ENCODE peak calls at places on chromosomes 13 and 19, in six cellular contexts. S is heart right ventricle, M is PC-3, W is transverse colon, K is upper lobe of right lung, F is lower lobe of right lung. U is an unnamed sample.

GRCh38 chr13:61727714-61728275 is 312.1 kb upstream of the PCDH20 start:
- DNase-seq in S (no peak), M (peak), W (no peak), K (no peak), F (no peak), U (no peak)

GRCh38 chr13:65605386-65605785 is 1624.8 kb downstream of the PCDH9 start:
- DNase-seq in S (no peak), M (no peak), W (no peak), K (no peak), F (no peak), U (no peak)

GRCh38 chr13:114070098-114070799 is 62.2 kb downstream of the RASA3 start:
- DNase-seq in S (no peak), M (no peak), W (peak), K (peak), F (peak), U (no peak)

GRCh38 chr13:92175330-92175729 is 776.9 kb downstream of the GPC5 start:
- DNase-seq in S (no peak), M (peak), W (no peak), K (no peak), F (no peak), U (no peak)

GRCh38 chr19:383922-384800 is 24.8 kb downstream of the C2CD4C start:
- DNase-seq in S (peak), M (no peak), W (no peak), K (peak), F (peak), U (no peak)

GRCh38 chr13:113411216-113412023 is 41.9 kb downstream of the ADPRHL1 start:
- DNase-seq in S (peak), M (peak), W (peak), K (peak), F (peak), U (peak)

GRCh38 chr19:16976471-16976870 is 50.1 kb downstream of the CPAMD8 start:
- DNase-seq in S (no peak), M (no peak), W (no peak), K (no peak), F (no peak), U (no peak)

GRCh38 chr13:46211521-46212351 is at the start of gene LRRC63:
- DNase-seq in S (peak), M (peak), W (peak), K (peak), F (peak), U (peak)

GRCh38 chr19:17944301-17944700 is 11.5 kb downstream of the CCDC124 start:
- DNase-seq in S (no peak), M (peak), W (no peak), K (no peak), F (no peak), U (no peak)

GRCh38 chr13:24624801-24625231 is 55.4 kb upstream of the ATP12A start:
- DNase-seq in S (no peak), M (no peak), W (no peak), K (no peak), F (no peak), U (no peak)

GRCh38 chr13:31213681-31214289 is 14.0 kb downstream of the B3GLCT start:
- DNase-seq in S (no peak), M (no peak), W (no peak), K (no peak), F (no peak), U (no peak)

GRCh38 chr13:31208554-31209122 is 8.9 kb downstream of the B3GLCT start:
- DNase-seq in S (no peak), M (no peak), W (no peak), K (no peak), F (no peak), U (no peak)

GRCh38 chr13:31209172-31209818 is 9.5 kb downstream of the B3GLCT start:
- DNase-seq in S (peak), M (no peak), W (peak), K (no peak), F (no peak), U (no peak)

GRCh38 chr13:31207630-31208549 is 8.1 kb downstream of the B3GLCT start:
- DNase-seq in S (peak), M (no peak), W (no peak), K (no peak), F (no peak), U (no peak)

DNA sequence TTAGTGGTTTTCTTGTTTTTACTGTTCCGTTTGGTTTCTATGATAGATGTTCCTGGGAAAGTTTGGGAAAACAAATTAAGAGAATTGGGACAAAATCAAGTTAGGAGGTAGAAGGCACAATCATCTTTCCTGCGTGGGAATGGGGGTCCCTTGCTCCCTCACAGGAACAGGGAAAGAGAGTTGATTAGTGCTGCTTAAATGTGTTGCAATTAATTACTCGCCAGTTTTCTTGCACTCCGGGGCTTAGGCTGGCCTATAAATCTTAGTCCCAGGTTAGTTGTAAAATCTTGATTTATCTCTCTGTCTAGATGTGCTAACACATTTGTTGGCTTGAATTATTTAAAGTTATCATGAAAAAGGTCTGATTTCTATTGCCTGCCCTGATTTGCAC is 10.0 kb downstream of the B3GLCT start:
- DNase-seq in S (no peak), M (no peak), W (no peak), K (no peak), F (no peak), U (no peak)
- H3K4me3 ChIP-seq in S (no peak), M (no peak), W (no peak), K (no peak), F (no peak), U (no peak)

DNA sequence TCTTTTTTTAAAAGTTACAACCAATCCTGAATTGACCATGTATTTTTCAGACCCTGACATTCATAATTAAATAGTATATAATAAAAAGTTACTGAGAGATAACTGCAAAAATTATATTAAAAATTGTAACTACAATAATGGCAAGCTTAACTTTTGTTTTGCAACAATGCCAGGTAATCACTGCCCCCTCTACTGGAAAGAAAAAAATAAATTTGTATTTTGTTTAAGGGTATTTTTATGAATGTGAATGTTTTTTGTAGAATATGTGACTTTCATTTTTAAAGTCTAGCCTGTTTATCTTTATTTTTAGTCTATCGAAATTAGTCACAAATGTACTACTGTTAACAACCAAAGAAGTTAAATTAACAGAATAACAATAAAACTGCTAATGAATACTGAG is 21.7 kb downstream of the MRPS31 start:
- DNase-seq in S (no peak), M (peak), W (no peak), K (no peak), F (no peak), U (no peak)
- TF ChIP-seq CTCF in S (peak), M (no peak), W (no peak), K (no peak), F (no peak), U (peak)

DNA sequence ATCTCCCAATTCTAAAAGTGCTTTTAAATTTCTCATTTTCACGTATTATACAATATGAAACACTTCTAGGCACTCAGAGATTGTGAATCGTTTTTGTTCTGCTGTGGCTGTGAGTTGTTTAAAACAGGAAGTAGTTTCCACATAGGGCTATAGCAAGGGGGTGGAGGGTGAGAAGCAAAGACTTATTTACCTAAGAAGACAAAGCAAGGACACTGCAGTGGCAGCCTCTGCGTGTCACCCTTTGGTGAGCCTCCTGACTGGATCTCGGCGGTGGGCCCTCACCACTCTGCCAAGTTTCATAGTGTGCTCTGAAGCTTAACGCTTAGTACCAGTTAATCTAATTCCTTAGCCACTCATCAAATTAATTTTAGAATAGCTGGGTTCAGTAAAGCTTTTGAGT is 56.8 kb downstream of the TNFSF13B start:
- DNase-seq in S (no peak), M (no peak), W (no peak), K (no peak), F (peak), U (no peak)
- H3K4me3 ChIP-seq in S (no peak), M (no peak), W (no peak), K (no peak), F (no peak), U (no peak)

DNA sequence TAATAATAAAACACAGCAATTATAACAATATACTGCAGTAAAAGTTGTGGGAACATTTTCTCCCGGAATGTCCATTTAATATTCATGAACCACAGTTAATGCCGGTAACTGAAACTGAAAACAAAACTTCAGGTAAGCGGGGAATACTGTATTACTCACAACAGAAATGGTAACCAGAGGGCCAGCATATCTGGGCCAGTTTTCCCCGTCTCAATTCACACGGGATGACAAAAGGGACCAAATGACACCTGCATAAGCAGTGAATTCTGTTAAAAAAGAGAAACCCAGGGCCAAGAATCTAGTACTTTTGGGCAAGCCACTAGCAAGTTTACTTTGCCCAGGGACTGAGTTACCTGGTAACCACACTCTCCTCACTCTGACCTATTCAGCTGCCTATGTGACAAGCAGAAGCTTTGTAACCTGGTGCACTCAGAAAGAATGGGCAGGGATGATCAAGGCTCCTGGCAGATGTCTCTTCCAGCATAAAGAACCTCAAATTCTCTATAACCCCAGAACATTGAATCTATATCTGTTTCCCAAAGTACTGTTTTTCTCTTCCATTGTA is 1171.2 kb downstream of the DIAPH3 start:
- DNase-seq in S (no peak), M (no peak), W (no peak), K (no peak), F (no peak), U (no peak)
- TF ChIP-seq CTCF in S (no peak), M (no peak), W (no peak), K (no peak), F (no peak), U (no peak)

GRCh38 chr13:87779451-87779850 is 108.3 kb downstream of the SLITRK5 start:
- DNase-seq in S (no peak), M (no peak), W (no peak), K (no peak), F (no peak), U (no peak)

GRCh38 chr13:87777395-87777794 is 106.2 kb downstream of the SLITRK5 start:
- DNase-seq in S (no peak), M (peak), W (no peak), K (no peak), F (no peak), U (no peak)

GRCh38 chr13:87778128-87778527 is 107.0 kb downstream of the SLITRK5 start:
- DNase-seq in S (no peak), M (no peak), W (no peak), K (no peak), F (no peak), U (no peak)
- H3K4me3 ChIP-seq in S (no peak), M (no peak), W (no peak), K (no peak), F (no peak), U (no peak)

GRCh38 chr19:19022380-19022961 is 10.8 kb downstream of the SUGP2 start:
- DNase-seq in S (no peak), M (no peak), W (no peak), K (no peak), F (no peak), U (no peak)

GRCh38 chr19:19021115-19021514 is 12.2 kb downstream of the SUGP2 start:
- DNase-seq in S (no peak), M (no peak), W (no peak), K (no peak), F (no peak), U (no peak)

GRCh38 chr19:19028526-19028925 is 4.8 kb downstream of the SUGP2 start:
- DNase-seq in S (no peak), M (no peak), W (no peak), K (no peak), F (no peak), U (no peak)

GRCh38 chr19:19027228-19027627 is 6.1 kb downstream of the SUGP2 start:
- DNase-seq in S (no peak), M (no peak), W (no peak), K (no peak), F (no peak), U (no peak)

DNA sequence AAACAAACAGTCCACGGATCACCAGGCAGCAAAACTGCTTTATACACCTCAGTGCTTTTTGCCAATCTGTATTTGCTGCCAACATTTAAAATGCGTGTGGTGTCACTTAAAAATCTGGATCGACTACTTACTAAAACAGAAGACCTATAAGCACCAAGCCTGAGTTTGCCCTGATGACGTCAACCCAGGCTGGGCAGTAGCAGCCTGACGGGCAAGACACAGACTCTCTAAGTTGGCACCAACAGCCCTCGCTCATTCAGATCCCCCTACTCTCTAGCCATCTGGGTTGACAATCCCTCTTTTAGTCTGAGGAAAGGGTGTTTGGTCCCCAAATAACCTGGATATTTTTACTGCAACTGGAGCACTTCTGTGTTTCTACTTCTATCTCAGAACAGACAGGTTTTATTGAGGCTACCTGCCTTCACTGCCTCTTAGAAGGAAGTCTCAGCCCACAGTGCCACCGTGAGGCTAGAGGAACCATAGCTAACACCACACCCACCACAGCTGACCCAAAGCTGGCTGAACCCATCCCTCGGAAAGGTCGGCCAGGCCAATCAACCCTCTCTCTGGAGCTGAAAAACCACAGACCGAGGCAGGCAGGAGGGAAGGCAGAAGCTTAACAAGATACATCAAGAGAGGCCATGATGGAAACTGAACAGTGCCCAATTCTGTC is 6.9 kb downstream of the SUGP2 start:
- DNase-seq in S (no peak), M (no peak), W (no peak), K (no peak), F (no peak), U (no peak)
- TF ChIP-seq CTCF in S (peak), M (peak), W (no peak), K (peak), F (no peak), U (peak)

DNA sequence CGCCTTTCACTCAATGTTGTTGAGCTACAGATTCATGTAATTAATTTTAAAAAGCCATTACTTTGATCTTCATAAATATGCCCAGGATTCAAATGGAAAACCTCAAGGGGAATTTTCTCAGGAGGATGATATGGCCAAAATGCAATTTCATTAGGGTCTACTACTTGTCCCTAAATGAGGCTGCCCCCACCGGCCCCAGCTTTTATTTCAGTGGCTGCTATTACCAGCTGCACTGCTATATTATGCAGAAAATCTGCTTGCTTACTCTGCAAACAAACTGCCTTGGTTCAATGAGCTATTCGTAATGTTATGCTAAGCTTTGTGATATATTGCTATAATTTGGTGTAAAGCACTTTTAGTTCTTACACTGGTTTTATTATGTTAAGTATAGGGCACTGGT is 137.3 kb upstream of the TMTC4 start:
- DNase-seq in S (no peak), M (no peak), W (no peak), K (no peak), F (no peak), U (no peak)
- H3K4me3 ChIP-seq in S (no peak), M (no peak), W (no peak), K (no peak), F (no peak), U (no peak)

GRCh38 chr19:5892772-5893275 is 10.8 kb downstream of the NDUFA11 start:
- DNase-seq in S (no peak), M (no peak), W (no peak), K (no peak), F (no peak), U (no peak)
- TF ChIP-seq CTCF in S (no peak), M (peak), W (no peak), K (no peak), F (no peak), U (peak)

DNA sequence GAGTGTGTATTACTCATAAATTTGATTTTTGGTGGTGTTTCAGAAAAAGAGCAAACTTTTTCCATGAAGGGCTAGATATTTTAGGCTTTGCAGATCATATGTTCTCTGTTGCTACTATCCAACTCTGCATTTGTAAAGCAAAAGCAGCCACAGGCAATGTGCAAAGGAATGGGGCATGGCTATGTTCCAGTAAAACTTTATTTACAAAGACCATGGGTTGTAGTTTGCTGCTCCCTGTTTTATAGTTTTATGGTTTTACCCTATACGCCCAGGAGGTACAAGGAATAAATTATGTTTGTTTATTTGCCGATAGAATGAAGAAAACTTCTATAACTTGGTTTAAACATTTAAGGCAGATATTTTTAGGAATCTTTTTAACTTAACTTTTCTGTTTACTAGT is 23.6 kb downstream of the IFT88 start:
- DNase-seq in S (no peak), M (no peak), W (no peak), K (no peak), F (no peak), U (no peak)
- H3K4me3 ChIP-seq in S (no peak), M (no peak), W (no peak), K (no peak), F (no peak), U (no peak)

GRCh38 chr19:54172764-54173699 is at the start of gene TMC4:
- DNase-seq in S (no peak), M (peak), W (peak), K (peak), F (peak), U (no peak)
- TF ChIP-seq CTCF in S (no peak), M (peak), W (peak), K (peak), F (peak), U (peak)

U was measured in RWPE2.